ENCODE peak calls at places on chromosome 6, in five cellular contexts. L, G, K, N and S are unnamed samples.

GRCh38 chr6:40359808-40360207 is 227.4 kb downstream of the LRFN2 start:
- DNase-seq in L (no peak), G (no peak), K (no peak), N (no peak), S (no peak)

GRCh38 chr6:53591873-53592272 is 47.0 kb upstream of the GCLC start:
- DNase-seq in L (no peak), G (peak), K (no peak), N (no peak), S (no peak)

GRCh38 chr6:128742900-128743299 is 140.0 kb upstream of the LAMA2 start:
- DNase-seq in L (no peak), G (no peak), K (no peak), N (peak), S (no peak)

GRCh38 chr6:55182016-55182650 is 7.8 kb downstream of the HCRTR2 start:
- DNase-seq in L (no peak), G (peak), K (no peak), N (no peak), S (no peak)

GRCh38 chr6:24936641-24937317 is 1.0 kb upstream of the RIPOR2 start:
- DNase-seq in L (no peak), G (peak), K (no peak), N (no peak), S (no peak)

GRCh38 chr6:139253656-139254055 is 38.1 kb downstream of the TXLNB start:
- DNase-seq in L (no peak), G (no peak), K (no peak), N (no peak), S (no peak)

GRCh38 chr6:26497610-26498009 is 2.5 kb upstream of the BTN1A1 start:
- DNase-seq in L (no peak), G (no peak), K (no peak), N (no peak), S (no peak)

GRCh38 chr6:25218346-25218745 is 60.8 kb upstream of the CARMIL1 start:
- DNase-seq in L (no peak), G (peak), K (no peak), N (no peak), S (no peak)

GRCh38 chr6:37516076-37516919 is 16.6 kb upstream of the CCDC167 start:
- DNase-seq in L (no peak), G (peak), K (peak), N (peak), S (peak)

GRCh38 chr6:41679696-41680095 is 41.4 kb downstream of the MDFI start:
- DNase-seq in L (no peak), G (no peak), K (no peak), N (peak), S (no peak)

GRCh38 chr6:53986165-53986720 is 125.0 kb upstream of the MLIP start:
- DNase-seq in L (peak), G (peak), K (no peak), N (peak), S (no peak)

GRCh38 chr6:159833556-159833955 is 33.5 kb downstream of the PNLDC1 start:
- DNase-seq in L (no peak), G (no peak), K (no peak), N (no peak), S (no peak)

GRCh38 chr6:161584051-161584450 is 310.2 kb upstream of the AGPAT4 start:
- DNase-seq in L (no peak), G (peak), K (no peak), N (no peak), S (no peak)

GRCh38 chr6:164832410-164832809 is 477.0 kb downstream of the C6orf118 start:
- DNase-seq in L (no peak), G (no peak), K (no peak), N (no peak), S (no peak)

GRCh38 chr6:44007818-44008660 is 119.2 kb downstream of the MRPL14 start:
- DNase-seq in L (peak), G (no peak), K (no peak), N (no peak), S (peak)

GRCh38 chr6:48826884-48827701 is 636.0 kb downstream of the MMUT start:
- DNase-seq in L (peak), G (peak), K (no peak), N (no peak), S (no peak)

GRCh38 chr6:31007694-31008093 is 2.6 kb upstream of the MUC22 start:
- DNase-seq in L (no peak), G (peak), K (no peak), N (no peak), S (no peak)

GRCh38 chr6:113645986-113646385 is 211.2 kb upstream of the MARCKS start:
- DNase-seq in L (no peak), G (no peak), K (no peak), N (no peak), S (no peak)

GRCh38 chr6:35558571-35558970 is 45.9 kb upstream of the TULP1 start:
- DNase-seq in L (no peak), G (no peak), K (no peak), N (no peak), S (no peak)

GRCh38 chr6:116405663-116406329 is 35.0 kb downstream of the DSE start:
- DNase-seq in L (no peak), G (peak), K (no peak), N (no peak), S (no peak)

GRCh38 chr6:141482773-141483172 is 650.0 kb upstream of the GJE1 start:
- DNase-seq in L (no peak), G (no peak), K (no peak), N (no peak), S (no peak)

GRCh38 chr6:21109421-21110178 is 484.0 kb upstream of the SOX4 start:
- DNase-seq in L (no peak), G (peak), K (no peak), N (no peak), S (no peak)

GRCh38 chr6:155077784-155078183 is 82.7 kb downstream of the TIAM2 start:
- DNase-seq in L (no peak), G (no peak), K (no peak), N (no peak), S (no peak)

GRCh38 chr6:47248446-47248845 is 61.3 kb downstream of the TNFRSF21 start:
- DNase-seq in L (no peak), G (no peak), K (no peak), N (no peak), S (no peak)

GRCh38 chr6:106608080-106608668 is 21.1 kb downstream of the RTN4IP1 start:
- DNase-seq in L (no peak), G (peak), K (no peak), N (no peak), S (no peak)

GRCh38 chr6:14596410-14596809 is 478.8 kb downstream of the CD83 start:
- DNase-seq in L (peak), G (peak), K (peak), N (peak), S (peak)

GRCh38 chr6:701696-702479 is 8.9 kb upstream of the EXOC2 start:
- DNase-seq in L (no peak), G (no peak), K (no peak), N (no peak), S (no peak)

GRCh38 chr6:34465551-34466241 is at the start of gene PACSIN1:
- DNase-seq in L (no peak), G (no peak), K (no peak), N (peak), S (no peak)

GRCh38 chr6:20433321-20433720 is 31.6 kb downstream of the E2F3 start:
- DNase-seq in L (no peak), G (no peak), K (no peak), N (no peak), S (no peak)

GRCh38 chr6:46451343-46451742 is 39.9 kb downstream of the RCAN2 start:
- DNase-seq in L (no peak), G (no peak), K (no peak), N (no peak), S (no peak)

GRCh38 chr6:44494011-44494501 is 106.5 kb downstream of the CDC5L start:
- DNase-seq in L (no peak), G (peak), K (no peak), N (no peak), S (no peak)

GRCh38 chr6:40912158-40912946 is 126.7 kb downstream of the UNC5CL start:
- DNase-seq in L (no peak), G (peak), K (no peak), N (peak), S (no peak)

GRCh38 chr6:162917506-162917905 is 189.7 kb downstream of the PACRG start:
- DNase-seq in L (no peak), G (no peak), K (no peak), N (no peak), S (no peak)

GRCh38 chr6:3316363-3316762 is 57.6 kb downstream of the PSMG4 start:
- DNase-seq in L (no peak), G (no peak), K (no peak), N (no peak), S (peak)

GRCh38 chr6:43367245-43367984 is 2.0 kb downstream of the ZNF318 start:
- DNase-seq in L (no peak), G (no peak), K (no peak), N (no peak), S (no peak)

GRCh38 chr6:167795321-167795811 is 31.3 kb upstream of the AFDN start:
- DNase-seq in L (no peak), G (no peak), K (no peak), N (no peak), S (no peak)
- H3K4me3 ChIP-seq in L (no peak), G (no peak), K (peak), N (no peak), S (no peak)

GRCh38 chr6:170087946-170088348 is 202.9 kb downstream of the DLL1 start:
- DNase-seq in L (peak), G (no peak), K (peak), N (no peak), S (peak)
- H3K4me3 ChIP-seq in L (peak), G (no peak), K (peak), N (no peak), S (no peak)

DNA sequence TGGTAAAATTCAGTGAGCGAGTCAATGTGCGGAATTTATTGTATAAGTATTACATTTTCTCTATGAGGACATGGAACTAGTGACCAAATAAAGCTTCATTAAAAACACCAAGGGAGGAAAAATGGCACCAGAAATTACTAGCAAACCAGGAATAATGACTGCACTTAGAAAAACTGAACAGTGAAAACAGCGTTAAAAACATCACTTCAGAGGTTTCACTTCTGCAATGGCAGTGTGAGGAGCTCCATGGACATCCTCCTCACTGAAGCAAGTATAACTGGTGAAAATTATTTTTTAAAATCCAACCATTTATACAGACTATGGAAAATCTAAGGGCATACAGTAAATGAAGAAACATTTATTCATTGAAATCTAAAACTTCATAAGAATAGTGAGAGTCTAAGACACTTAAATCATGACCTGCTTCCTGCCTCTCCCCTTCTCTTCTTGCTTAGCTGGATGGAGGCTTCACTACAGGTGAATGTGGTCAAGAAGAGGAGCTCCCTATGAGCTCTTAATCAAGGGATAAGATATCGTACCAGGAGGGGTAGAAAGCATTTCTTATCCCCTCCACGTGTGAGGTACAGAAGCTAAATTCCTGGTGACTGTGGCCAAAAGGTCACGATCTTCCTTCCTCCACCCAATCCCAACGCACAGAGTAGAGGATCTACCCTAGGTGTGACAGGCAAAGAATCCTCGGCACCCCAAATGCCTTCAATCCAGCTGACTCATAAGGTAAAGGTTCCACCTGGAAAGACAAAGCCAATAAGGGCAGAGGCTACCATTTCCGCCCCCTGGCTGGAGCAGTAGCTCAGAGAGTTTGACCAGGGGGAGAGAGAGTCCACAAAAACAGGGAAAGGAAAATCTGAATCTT is 12.3 kb upstream of the ASF1A start:
- DNase-seq in L (no peak), G (no peak), K (no peak), N (no peak), S (no peak)
- H3K4me3 ChIP-seq in L (no peak), G (no peak), K (no peak), N (no peak), S (no peak)

GRCh38 chr6:152026291-152026690 is 218.8 kb downstream of the ESR1 start:
- DNase-seq in L (no peak), G (no peak), K (no peak), N (no peak), S (no peak)
- H3K4me3 ChIP-seq in L (no peak), G (no peak), K (peak), N (no peak), S (no peak)

GRCh38 chr6:7165736-7166296 is 58.1 kb downstream of the RREB1 start:
- DNase-seq in L (no peak), G (no peak), K (no peak), N (no peak), S (no peak)
- H3K4me3 ChIP-seq in L (no peak), G (no peak), K (no peak), N (no peak), S (no peak)